ENCODE peak calls at places on chromosomes 3 and 15, in seven cellular contexts. A is Peyer's patch; S is CD4-positive, CD25-positive, alpha-beta regulatory T cell; I is CD8-positive, alpha-beta T cell; M is prostate gland; N is transverse colon; O is adrenal gland. P is an unnamed sample. For H3K4me1, the result is how much of the 10 kb centered on the place peaks cover.

GRCh38 chr15:71079208-71080044 is 35.8 kb upstream of the THSD4 start:
- DNase-seq in A (no peak), I (no peak), O (no peak), N (peak), S (no peak), M (peak), P (no peak)

GRCh38 chr3:13715961-13716360 is 163.9 kb downstream of the WNT7A start:
- DNase-seq in O (no peak), S (no peak), M (no peak), N (no peak), I (no peak), A (no peak), P (no peak)

GRCh38 chr3:5162102-5162501 is 25.4 kb upstream of the EDEM1 start:
- DNase-seq in S (no peak), M (no peak), I (no peak), O (peak), N (no peak), A (no peak), P (no peak)

GRCh38 chr3:51937014-51937413 is 4.7 kb downstream of the RRP9 start:
- DNase-seq in S (no peak), I (peak), O (no peak), M (no peak), N (no peak), A (no peak), P (no peak)

GRCh38 chr3:54557538-54558419 is 370.1 kb downstream of the LRTM1 start:
- DNase-seq in M (peak), O (no peak), N (no peak), A (no peak), I (no peak), S (no peak), P (no peak)

GRCh38 chr3:31354373-31354772 is 178.4 kb upstream of the STT3B start:
- DNase-seq in A (no peak), O (no peak), S (no peak), I (no peak), M (no peak), N (no peak), P (no peak)

GRCh38 chr15:41337047-41337446 is 4.4 kb downstream of the NUSAP1 start:
- DNase-seq in M (no peak), I (no peak), S (no peak), N (no peak), O (no peak), A (no peak), P (no peak)

GRCh38 chr15:90901799-90902655 is 1.1 kb upstream of the MAN2A2 start:
- DNase-seq in A (peak), I (peak), M (peak), S (peak), N (peak), O (peak), P (no peak)

GRCh38 chr15:57961919-57962318 is 103.6 kb downstream of the ALDH1A2 start:
- DNase-seq in M (no peak), N (no peak), A (no peak), I (no peak), O (no peak), S (no peak), P (no peak)

GRCh38 chr15:38555686-38556334 is 8.8 kb downstream of the RASGRP1 start:
- DNase-seq in M (no peak), S (no peak), O (no peak), I (no peak), A (no peak), N (no peak), P (no peak)

GRCh38 chr15:38558714-38559059 is 5.9 kb downstream of the RASGRP1 start:
- DNase-seq in M (no peak), N (no peak), A (no peak), O (no peak), S (no peak), I (no peak), P (no peak)

GRCh38 chr15:38559131-38559530 is 5.5 kb downstream of the RASGRP1 start:
- DNase-seq in S (no peak), N (no peak), I (no peak), M (no peak), A (no peak), O (no peak), P (no peak)

GRCh38 chr15:38559908-38560307 is 4.7 kb downstream of the RASGRP1 start:
- DNase-seq in M (no peak), A (no peak), I (no peak), S (no peak), N (no peak), O (peak), P (no peak)

DNA sequence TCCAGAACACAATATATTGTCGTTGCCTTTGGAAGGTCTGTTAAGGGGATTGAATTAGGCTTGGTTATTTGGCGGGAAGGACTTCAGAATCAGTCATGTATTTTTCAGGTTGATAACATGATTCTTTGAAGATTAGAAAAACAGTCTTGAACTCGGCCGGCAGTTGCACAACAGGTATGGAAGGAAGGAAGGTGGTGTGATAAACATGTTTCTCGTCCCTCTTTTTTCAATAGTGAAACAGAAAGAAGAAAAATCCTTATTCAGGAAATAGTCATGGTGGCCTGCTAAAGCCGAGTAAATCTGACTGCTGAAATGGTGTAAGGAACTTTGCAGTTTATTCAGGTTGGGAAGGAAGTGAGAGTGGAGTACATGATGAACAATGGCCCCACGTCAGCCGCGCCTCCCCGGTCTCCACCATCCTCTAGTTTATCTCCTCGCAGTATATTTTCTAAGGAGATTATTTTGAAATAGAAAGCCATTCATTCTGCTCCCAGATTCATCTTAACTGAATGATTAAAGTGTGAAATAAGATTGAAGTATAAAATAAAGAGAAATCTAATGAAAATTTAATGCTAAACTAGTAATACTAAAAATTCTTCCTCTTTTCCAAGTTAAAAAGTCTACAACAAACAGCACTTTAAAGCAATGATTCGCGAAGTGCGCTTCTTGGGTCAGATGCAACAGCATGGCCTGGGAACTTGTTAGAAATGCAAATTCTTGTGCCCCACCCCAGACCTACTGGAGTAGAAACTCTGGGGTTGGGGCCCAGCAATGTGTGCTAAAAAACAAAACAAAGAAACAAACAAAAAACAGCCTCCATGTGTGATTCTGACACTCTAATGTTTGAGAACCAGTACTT is 6.5 kb downstream of the RASGRP1 start:
- DNase-seq in N (no peak), I (no peak), S (no peak), M (no peak), O (no peak), A (peak), P (no peak)
- H3K4me3 ChIP-seq in N (no peak), I (peak), S (peak), M (no peak), O (no peak), A (no peak), P (no peak)

GRCh38 chr3:39469945-39470344 is 2.5 kb downstream of the MOBP start:
- DNase-seq in I (no peak), N (no peak), A (no peak), O (no peak), M (no peak), S (no peak), P (no peak)

GRCh38 chr3:39476783-39477182 is 9.3 kb downstream of the MOBP start:
- DNase-seq in A (no peak), S (no peak), O (no peak), N (no peak), M (no peak), I (no peak), P (no peak)

GRCh38 chr3:39474126-39474515 is 6.6 kb downstream of the MOBP start:
- DNase-seq in M (no peak), A (no peak), I (no peak), O (no peak), N (no peak), S (no peak), P (no peak)

GRCh38 chr3:39471652-39472051 is 4.2 kb downstream of the MOBP start:
- DNase-seq in A (no peak), N (no peak), O (no peak), M (no peak), S (no peak), I (no peak), P (no peak)

GRCh38 chr3:39473452-39474125 is 6.1 kb downstream of the MOBP start:
- DNase-seq in I (no peak), M (no peak), N (no peak), A (no peak), O (no peak), S (no peak), P (no peak)
- H3K27ac ChIP-seq in I (no peak), M (no peak), N (no peak), A (no peak), O (no peak), S (no peak), P (no peak)

DNA sequence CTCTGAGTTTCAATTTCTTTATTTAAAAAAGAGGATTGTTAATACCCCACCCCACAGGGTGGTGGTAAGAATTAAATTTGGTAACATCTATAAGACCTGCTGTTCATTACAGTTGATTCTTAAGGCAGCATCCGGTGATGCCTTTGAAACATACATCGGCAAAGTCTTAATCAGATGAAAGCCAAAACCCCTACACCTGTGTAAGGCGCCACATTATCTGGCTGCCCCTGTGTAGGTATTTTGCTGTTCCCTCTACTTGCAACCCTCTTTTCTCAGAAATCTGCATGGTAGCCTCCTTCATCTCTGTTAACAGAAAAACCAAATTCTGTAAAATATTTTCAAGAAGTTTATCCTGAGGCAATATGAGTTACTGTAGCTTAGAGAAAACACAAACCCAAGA is 90.0 kb downstream of the ST6GAL1 start:
- DNase-seq in I (peak), N (no peak), S (no peak), A (no peak), O (no peak), M (no peak), P (no peak)
- H3K4me1 ChIP-seq in I (under half), N (under half), S (under half), A (under half), O (under half), M (under half), P (under half)

GRCh38 chr3:39149059-39149455 is 4.3 kb downstream of the CSRNP1 start:
- DNase-seq in A (peak), M (no peak), S (no peak), I (no peak), O (no peak), N (no peak), P (no peak)

GRCh38 chr3:39150170-39150802 is 3.1 kb downstream of the CSRNP1 start:
- DNase-seq in A (no peak), M (no peak), O (peak), S (no peak), N (no peak), I (no peak), P (no peak)

GRCh38 chr3:39150803-39151631 is 2.4 kb downstream of the CSRNP1 start:
- DNase-seq in N (peak), S (no peak), I (no peak), A (peak), M (peak), O (peak), P (no peak)

GRCh38 chr3:39148116-39149058 is 5.0 kb downstream of the CSRNP1 start:
- DNase-seq in N (peak), M (no peak), I (peak), O (no peak), S (no peak), A (peak), P (no peak)

GRCh38 chr3:39149498-39150169 is 3.8 kb downstream of the CSRNP1 start:
- DNase-seq in M (no peak), N (no peak), I (no peak), A (no peak), S (no peak), O (no peak), P (no peak)
- H3K4me3 ChIP-seq in M (no peak), N (no peak), I (peak), A (no peak), S (peak), O (no peak), P (no peak)

P was measured in iPS DF 6.9.